ENCODE peak calls at places on chromosomes 2 and 18, in eight cellular contexts. Q is astrocyte of the spinal cord, X is HCT116, L is SK-N-DZ, F is WTC11, U is H9, G is 8988T, K is mesothelial cell of epicardium. Y is an unnamed sample.

GRCh38 chr2:71157124-71157802 is 26.8 kb downstream of the MPHOSPH10 start:
- DNase-seq in Q (peak), X (peak), L (peak), F (peak), U (peak), G (peak), K (peak), Y (peak)

GRCh38 chr2:110748489-110748867 is 16.1 kb downstream of the ACOXL start:
- DNase-seq in Q (peak), X (no peak), L (no peak), F (no peak), U (no peak), G (no peak), K (no peak), Y (peak)

GRCh38 chr2:60818272-60818671 is 62.2 kb downstream of the PAPOLG start:
- DNase-seq in Q (no peak), X (no peak), L (no peak), F (no peak), U (no peak), G (no peak), K (no peak), Y (no peak)

GRCh38 chr2:25674003-25674362 is 606 bp upstream of the DTNB start:
- DNase-seq in Q (peak), X (no peak), L (no peak), F (no peak), U (no peak), G (no peak), K (no peak), Y (no peak)

GRCh38 chr2:98347298-98348065 is 1.2 kb downstream of the CNGA3 start:
- DNase-seq in Q (no peak), X (no peak), L (no peak), F (peak), U (peak), G (no peak), K (no peak), Y (peak)

GRCh38 chr18:69999671-70000070 is 52.0 kb upstream of the CD226 start:
- DNase-seq in Q (peak), X (no peak), L (no peak), F (no peak), U (no peak), G (no peak), K (no peak), Y (no peak)

GRCh38 chr2:109373791-109374547 is 239.8 kb downstream of the SEPTIN10 start:
- DNase-seq in Q (no peak), X (no peak), L (no peak), F (no peak), U (peak), G (no peak), K (no peak), Y (no peak)

GRCh38 chr2:135219226-135219625 is 167.1 kb downstream of the RAB3GAP1 start:
- DNase-seq in Q (no peak), X (no peak), L (no peak), F (no peak), U (no peak), G (no peak), K (no peak), Y (no peak)

GRCh38 chr18:2881490-2882195 is 34.8 kb downstream of the EMILIN2 start:
- DNase-seq in Q (peak), X (no peak), L (no peak), F (no peak), U (no peak), G (no peak), K (no peak), Y (no peak)

GRCh38 chr18:59359576-59359952 is 499 bp upstream of the LMAN1 start:
- DNase-seq in Q (no peak), X (no peak), L (no peak), F (no peak), U (no peak), G (no peak), K (no peak), Y (no peak)

GRCh38 chr2:164717000-164717597 is 95.8 kb upstream of the GRB14 start:
- DNase-seq in Q (peak), X (peak), L (peak), F (no peak), U (no peak), G (no peak), K (no peak), Y (peak)

Y was measured in NCI-H82.